ENCODE peak calls at places on chromosome 15, in five cellular contexts. R is fibroblast of the aortic adventitia, O is tibial nerve, F is upper lobe of right lung, S is DND-41. W is an unnamed sample.

GRCh38 chr15:51281368-51281967 is 56.9 kb downstream of the CYP19A1 start:
- DNase-seq in R (peak; percentile 76), O (no peak), F (peak; percentile 73), S (peak; percentile 53), W (peak; percentile 47)

GRCh38 chr15:72180771-72181324 is 16.7 kb downstream of the GRAMD2A start:
- DNase-seq in R (no peak), O (no peak), F (no peak), S (no peak), W (no peak)

GRCh38 chr15:91465696-91466095 is 365.6 kb downstream of the SV2B start:
- DNase-seq in R (no peak), O (no peak), F (no peak), S (no peak), W (no peak)

GRCh38 chr15:88498991-88499390 is 31.5 kb downstream of the MRPS11 start:
- DNase-seq in R (no peak), O (no peak), F (no peak), S (no peak), W (no peak)

GRCh38 chr15:48800811-48801460 is 9.9 kb downstream of the CEP152 start:
- DNase-seq in R (peak; percentile 79), O (no peak), F (no peak), S (no peak), W (no peak)

GRCh38 chr15:90889313-90889730 is 5.0 kb downstream of the FES start:
- DNase-seq in R (no peak), O (no peak), F (no peak), S (peak; percentile 52), W (no peak)

GRCh38 chr15:56758770-56759449 is 25.6 kb upstream of the ZNF280D start:
- DNase-seq in R (peak; percentile 59), O (no peak), F (no peak), S (no peak), W (no peak)

GRCh38 chr15:51172190-51172589 is 77.5 kb upstream of the TNFAIP8L3 start:
- DNase-seq in R (peak; percentile 83), O (no peak), F (no peak), S (no peak), W (no peak)

GRCh38 chr15:92069308-92070244 is 216.1 kb downstream of the SLCO3A1 start:
- DNase-seq in R (peak; percentile 87), O (no peak), F (peak; percentile 62), S (no peak), W (peak; percentile 61)

GRCh38 chr15:46938169-46938568 is 779.1 kb upstream of the SEMA6D start:
- DNase-seq in R (no peak), O (no peak), F (no peak), S (no peak), W (no peak)

GRCh38 chr15:97316362-97316761 is 644.1 kb upstream of the ARRDC4 start:
- DNase-seq in R (no peak), O (no peak), F (no peak), S (no peak), W (no peak)

GRCh38 chr15:75920079-75920478 is 16.4 kb downstream of the FBXO22 start:
- DNase-seq in R (no peak), O (no peak), F (no peak), S (no peak), W (no peak)

GRCh38 chr15:98231696-98232440 is 271.4 kb downstream of the ARRDC4 start:
- DNase-seq in R (no peak), O (no peak), F (no peak), S (no peak), W (no peak)

GRCh38 chr15:59206623-59207183 is at the start of gene LDHAL6B:
- DNase-seq in R (no peak), O (no peak), F (no peak), S (no peak), W (no peak)

GRCh38 chr15:38071211-38071972 is 137.0 kb downstream of the TMCO5A start:
- DNase-seq in R (no peak), O (no peak), F (no peak), S (no peak), W (no peak)

GRCh38 chr15:43251185-43251862 is 15.4 kb downstream of the TGM5 start:
- DNase-seq in R (no peak), O (no peak), F (no peak), S (no peak), W (peak; percentile 34)

GRCh38 chr15:90174140-90174891 is 26.8 kb upstream of the SEMA4B start:
- DNase-seq in R (no peak), O (peak; percentile 86), F (peak; percentile 89), S (no peak), W (no peak)

GRCh38 chr15:52294881-52295420 is 653 bp downstream of the MYO5C start:
- DNase-seq in R (no peak), O (no peak), F (no peak), S (no peak), W (no peak)

GRCh38 chr15:80674245-80674614 is 20.9 kb upstream of the ABHD17C start:
- DNase-seq in R (peak; percentile 83), O (no peak), F (no peak), S (no peak), W (no peak)

GRCh38 chr15:31151301-31152233 is 50.0 kb upstream of the TRPM1 start:
- DNase-seq in R (no peak), O (no peak), F (no peak), S (no peak), W (no peak)

GRCh38 chr15:101187820-101188516 is 63.9 kb downstream of the CHSY1 start:
- DNase-seq in R (peak; percentile 99), O (no peak), F (no peak), S (no peak), W (no peak)

GRCh38 chr15:34582461-34583357 is 742 bp downstream of the GOLGA8B start:
- DNase-seq in R (peak; percentile 12), O (no peak), F (peak; percentile 78), S (no peak), W (peak; percentile 50)

GRCh38 chr15:73965730-73966103 is 26.4 kb downstream of the STOML1 start:
- DNase-seq in R (no peak), O (no peak), F (no peak), S (peak; percentile 63), W (peak; percentile 40)

GRCh38 chr15:40240619-40241304 is 1.9 kb downstream of the PAK6 start:
- DNase-seq in R (no peak), O (no peak), F (peak; percentile 47), S (no peak), W (no peak)

GRCh38 chr15:78921940-78922339 is 22.9 kb downstream of the CTSH start:
- DNase-seq in R (no peak), O (no peak), F (no peak), S (no peak), W (no peak)

GRCh38 chr15:66862878-66863335 is 160.9 kb downstream of the SMAD6 start:
- DNase-seq in R (peak; percentile 96), O (peak; percentile 73), F (peak; percentile 84), S (peak; percentile 74), W (peak; percentile 88)
- TF ChIP-seq CTCF in R (peak; percentile 96), O (peak; percentile 95), F (peak; percentile 94), S (peak; percentile 94), W (peak; percentile 83)

GRCh38 chr15:86685263-86685662 is 605.6 kb downstream of the AGBL1 start:
- DNase-seq in R (no peak), O (no peak), F (no peak), S (no peak), W (no peak)

GRCh38 chr15:86690566-86690965 is 610.9 kb downstream of the AGBL1 start:
- DNase-seq in R (no peak), O (no peak), F (no peak), S (no peak), W (no peak)

GRCh38 chr15:86691091-86691490 is 611.4 kb downstream of the AGBL1 start:
- DNase-seq in R (no peak), O (no peak), F (no peak), S (no peak), W (no peak)
- TF ChIP-seq CTCF in R (no peak), O (no peak), F (no peak), S (no peak), W (no peak)

DNA sequence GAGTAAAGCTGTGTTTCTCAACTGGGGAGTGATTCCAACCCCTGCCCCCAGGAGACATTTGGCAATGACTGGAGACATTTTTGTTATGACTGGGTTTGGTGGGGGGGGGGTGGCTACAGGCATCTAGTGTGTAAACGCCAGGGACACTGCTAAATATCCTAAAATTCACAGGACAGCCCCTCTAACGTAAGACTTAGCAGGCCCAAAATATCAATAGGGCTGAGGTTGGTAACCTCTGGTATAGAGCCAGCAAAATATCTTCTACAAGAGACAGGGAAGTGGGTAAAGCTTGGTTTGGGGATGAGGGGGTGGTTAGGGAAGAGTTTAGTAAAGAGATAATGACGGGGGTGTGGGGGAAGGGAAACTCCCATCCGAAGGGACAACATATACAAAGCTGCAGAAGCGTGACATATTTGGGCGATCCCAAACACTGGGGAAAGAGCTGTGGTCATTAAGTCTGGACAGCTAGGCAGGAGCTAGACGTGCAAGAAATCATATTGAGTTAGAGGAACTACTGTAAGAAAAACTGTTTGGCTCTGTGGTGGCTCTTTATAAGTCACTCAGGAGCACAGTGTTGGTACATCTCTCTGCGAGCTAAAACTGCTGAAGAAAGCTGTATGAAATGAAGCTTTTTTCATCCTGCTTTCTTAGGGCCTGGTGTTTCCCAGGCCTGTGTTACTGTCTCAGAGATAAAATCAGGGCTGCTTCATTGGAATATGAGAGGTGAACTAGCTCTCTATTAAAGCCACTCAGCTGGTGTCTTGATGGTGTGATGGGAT is 657 bp upstream of the TRIM69 start:
- DNase-seq in R (no peak), O (peak; percentile 35), F (no peak), S (no peak), W (peak; percentile 82)
- TF ChIP-seq CTCF in R (no peak), O (no peak), F (no peak), S (no peak), W (no peak)

GRCh38 chr15:69160141-69160975 is at the start of gene GLCE:
- DNase-seq in R (peak; percentile 91), O (peak; percentile 92), F (peak; percentile 98), S (peak; percentile 92), W (peak; percentile 92)
- TF ChIP-seq CTCF in R (no peak), O (no peak), F (no peak), S (no peak), W (no peak)

DNA sequence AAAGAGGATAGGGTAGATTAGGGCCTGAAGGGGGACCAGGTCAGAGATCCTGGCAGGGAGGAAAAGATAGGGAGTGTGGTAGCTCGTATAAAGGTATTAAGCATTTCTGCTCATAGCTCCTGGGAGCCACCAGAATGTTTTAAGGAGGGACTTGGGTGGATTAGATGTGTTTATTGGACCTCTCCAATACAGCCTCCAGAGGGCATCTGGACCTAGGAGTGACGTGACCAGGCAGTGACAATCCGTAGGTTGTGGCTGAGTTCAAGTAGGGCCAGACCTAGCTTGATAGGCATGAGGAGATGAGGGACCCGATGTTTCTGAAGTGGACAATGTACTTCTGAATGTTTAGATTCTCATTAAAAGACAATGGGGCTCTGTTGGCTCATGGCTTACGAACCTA is 435.2 kb downstream of the MCTP2 start:
- DNase-seq in R (no peak), O (no peak), F (no peak), S (no peak), W (no peak)
- TF ChIP-seq CTCF in R (no peak), O (no peak), F (no peak), S (no peak), W (no peak)